ENCODE peak calls at places on chromosome 13, in five cellular contexts. One of them, this sample, is unnamed.

GRCh38 chr13:61664821-61665705 is 249.4 kb upstream of the PCDH20 start:
- DNase-seq in CD8-positive, alpha-beta memory T cell: no peak
- DNase-seq in stimulated activated CD8-positive, alpha-beta memory T cell treated with anti-CD3 and anti-CD28 coated beads, Interleukin-4, amount 100 ng/mL, for 1 hour: no peak
- DNase-seq in glomerular endothelial cell: no peak
- DNase-seq in fibroblast of the conjunctiva: no peak
- DNase-seq in this sample: no peak

GRCh38 chr13:75151081-75151643 is 330.8 kb downstream of the TBC1D4 start:
- DNase-seq in glomerular endothelial cell: no peak
- DNase-seq in fibroblast of the conjunctiva: no peak
- DNase-seq in CD8-positive, alpha-beta memory T cell: no peak
- DNase-seq in stimulated activated CD8-positive, alpha-beta memory T cell treated with anti-CD3 and anti-CD28 coated beads, Interleukin-4, amount 100 ng/mL, for 1 hour: no peak
- DNase-seq in this sample: no peak

GRCh38 chr13:21123956-21124355 is 52.4 kb downstream of the SKA3 start:
- DNase-seq in fibroblast of the conjunctiva: no peak
- DNase-seq in stimulated activated CD8-positive, alpha-beta memory T cell treated with anti-CD3 and anti-CD28 coated beads, Interleukin-4, amount 100 ng/mL, for 1 hour: no peak
- DNase-seq in CD8-positive, alpha-beta memory T cell: no peak
- DNase-seq in glomerular endothelial cell: no peak
- DNase-seq in this sample: no peak

GRCh38 chr13:24050292-24050711 is 110.2 kb upstream of the SPATA13 start:
- DNase-seq in fibroblast of the conjunctiva: no peak
- DNase-seq in CD8-positive, alpha-beta memory T cell: no peak
- DNase-seq in stimulated activated CD8-positive, alpha-beta memory T cell treated with anti-CD3 and anti-CD28 coated beads, Interleukin-4, amount 100 ng/mL, for 1 hour: no peak
- DNase-seq in glomerular endothelial cell: no peak
- DNase-seq in this sample: no peak

GRCh38 chr13:76684336-76684735 is 201.9 kb downstream of the KCTD12 start:
- DNase-seq in glomerular endothelial cell: no peak
- DNase-seq in fibroblast of the conjunctiva: no peak
- DNase-seq in CD8-positive, alpha-beta memory T cell: no peak
- DNase-seq in stimulated activated CD8-positive, alpha-beta memory T cell treated with anti-CD3 and anti-CD28 coated beads, Interleukin-4, amount 100 ng/mL, for 1 hour: no peak
- DNase-seq in this sample: no peak

GRCh38 chr13:30364133-30364532 is 56.8 kb upstream of the KATNAL1 start:
- DNase-seq in fibroblast of the conjunctiva: no peak
- DNase-seq in CD8-positive, alpha-beta memory T cell: no peak
- DNase-seq in glomerular endothelial cell: peak; percentile 44
- DNase-seq in stimulated activated CD8-positive, alpha-beta memory T cell treated with anti-CD3 and anti-CD28 coated beads, Interleukin-4, amount 100 ng/mL, for 1 hour: no peak
- DNase-seq in this sample: no peak

GRCh38 chr13:50159613-50160012 is 144.4 kb downstream of the KCNRG start:
- DNase-seq in CD8-positive, alpha-beta memory T cell: no peak
- DNase-seq in fibroblast of the conjunctiva: no peak
- DNase-seq in stimulated activated CD8-positive, alpha-beta memory T cell treated with anti-CD3 and anti-CD28 coated beads, Interleukin-4, amount 100 ng/mL, for 1 hour: no peak
- DNase-seq in glomerular endothelial cell: no peak
- DNase-seq in this sample: no peak

GRCh38 chr13:53422415-53422814 is 393.8 kb downstream of the OLFM4 start:
- DNase-seq in CD8-positive, alpha-beta memory T cell: no peak
- DNase-seq in glomerular endothelial cell: no peak
- DNase-seq in fibroblast of the conjunctiva: no peak
- DNase-seq in stimulated activated CD8-positive, alpha-beta memory T cell treated with anti-CD3 and anti-CD28 coated beads, Interleukin-4, amount 100 ng/mL, for 1 hour: no peak
- DNase-seq in this sample: no peak

GRCh38 chr13:100941377-100941776 is 266.8 kb upstream of the TMTC4 start:
- DNase-seq in CD8-positive, alpha-beta memory T cell: no peak
- DNase-seq in stimulated activated CD8-positive, alpha-beta memory T cell treated with anti-CD3 and anti-CD28 coated beads, Interleukin-4, amount 100 ng/mL, for 1 hour: no peak
- DNase-seq in glomerular endothelial cell: no peak
- DNase-seq in fibroblast of the conjunctiva: no peak
- DNase-seq in this sample: no peak

GRCh38 chr13:44302948-44303575 is 70.6 kb upstream of the SERP2 start:
- DNase-seq in stimulated activated CD8-positive, alpha-beta memory T cell treated with anti-CD3 and anti-CD28 coated beads, Interleukin-4, amount 100 ng/mL, for 1 hour: no peak
- DNase-seq in fibroblast of the conjunctiva: no peak
- DNase-seq in glomerular endothelial cell: no peak
- DNase-seq in CD8-positive, alpha-beta memory T cell: no peak
- DNase-seq in this sample: no peak

GRCh38 chr13:110129076-110129475 is 177.9 kb downstream of the COL4A1 start:
- DNase-seq in glomerular endothelial cell: no peak
- DNase-seq in stimulated activated CD8-positive, alpha-beta memory T cell treated with anti-CD3 and anti-CD28 coated beads, Interleukin-4, amount 100 ng/mL, for 1 hour: no peak
- DNase-seq in CD8-positive, alpha-beta memory T cell: no peak
- DNase-seq in fibroblast of the conjunctiva: no peak
- DNase-seq in this sample: no peak

GRCh38 chr13:103067751-103068563 is 1.7 kb upstream of the SLC10A2 start:
- DNase-seq in glomerular endothelial cell: no peak
- DNase-seq in fibroblast of the conjunctiva: no peak
- DNase-seq in CD8-positive, alpha-beta memory T cell: no peak
- DNase-seq in stimulated activated CD8-positive, alpha-beta memory T cell treated with anti-CD3 and anti-CD28 coated beads, Interleukin-4, amount 100 ng/mL, for 1 hour: no peak
- DNase-seq in this sample: no peak

GRCh38 chr13:28850226-28850625 is 30.1 kb downstream of the MTUS2 start:
- DNase-seq in fibroblast of the conjunctiva: no peak
- DNase-seq in glomerular endothelial cell: no peak
- DNase-seq in CD8-positive, alpha-beta memory T cell: no peak
- DNase-seq in stimulated activated CD8-positive, alpha-beta memory T cell treated with anti-CD3 and anti-CD28 coated beads, Interleukin-4, amount 100 ng/mL, for 1 hour: no peak
- DNase-seq in this sample: no peak

GRCh38 chr13:94154362-94154761 is 325.1 kb downstream of the DCT start:
- DNase-seq in glomerular endothelial cell: no peak
- DNase-seq in CD8-positive, alpha-beta memory T cell: no peak
- DNase-seq in stimulated activated CD8-positive, alpha-beta memory T cell treated with anti-CD3 and anti-CD28 coated beads, Interleukin-4, amount 100 ng/mL, for 1 hour: no peak
- DNase-seq in fibroblast of the conjunctiva: peak; percentile 80
- DNase-seq in this sample: no peak

GRCh38 chr13:24097064-24097463 is 63.5 kb upstream of the SPATA13 start:
- DNase-seq in CD8-positive, alpha-beta memory T cell: no peak
- DNase-seq in fibroblast of the conjunctiva: peak; percentile 32
- DNase-seq in glomerular endothelial cell: no peak
- DNase-seq in stimulated activated CD8-positive, alpha-beta memory T cell treated with anti-CD3 and anti-CD28 coated beads, Interleukin-4, amount 100 ng/mL, for 1 hour: no peak
- DNase-seq in this sample: no peak

GRCh38 chr13:43307221-43307920 is 284.0 kb downstream of the DNAJC15 start:
- DNase-seq in CD8-positive, alpha-beta memory T cell: no peak
- DNase-seq in stimulated activated CD8-positive, alpha-beta memory T cell treated with anti-CD3 and anti-CD28 coated beads, Interleukin-4, amount 100 ng/mL, for 1 hour: no peak
- DNase-seq in glomerular endothelial cell: no peak
- DNase-seq in fibroblast of the conjunctiva: no peak
- DNase-seq in this sample: no peak

GRCh38 chr13:33015791-33016323 is 366 bp upstream of the KL start:
- DNase-seq in CD8-positive, alpha-beta memory T cell: no peak
- DNase-seq in stimulated activated CD8-positive, alpha-beta memory T cell treated with anti-CD3 and anti-CD28 coated beads, Interleukin-4, amount 100 ng/mL, for 1 hour: no peak
- DNase-seq in glomerular endothelial cell: no peak
- DNase-seq in fibroblast of the conjunctiva: no peak
- DNase-seq in this sample: no peak

GRCh38 chr13:61045197-61045596 is 370.5 kb downstream of the PCDH20 start:
- DNase-seq in glomerular endothelial cell: no peak
- DNase-seq in stimulated activated CD8-positive, alpha-beta memory T cell treated with anti-CD3 and anti-CD28 coated beads, Interleukin-4, amount 100 ng/mL, for 1 hour: no peak
- DNase-seq in fibroblast of the conjunctiva: no peak
- DNase-seq in CD8-positive, alpha-beta memory T cell: no peak
- DNase-seq in this sample: no peak